ENCODE peak calls at places on chromosome 9, in ten cellular contexts. T is lower lobe of right lung; P is CD8-positive, alpha-beta memory T cell; D is mesenchymal stem cell; I is fibroblast of mammary gland; M is IMR-90; K is sigmoid colon; U is cardiac muscle cell; Q is astrocyte of the spinal cord; V is PC-3. H is an unnamed sample.

GRCh38 chr9:98370300-98370975 is 115.0 kb upstream of the TBC1D2 start:
- DNase-seq in T (no peak), P (no peak), D (no peak), I (no peak), M (no peak), K (no peak), U (no peak), Q (no peak), V (no peak), H (no peak)

GRCh38 chr9:72443855-72444254 is 77.6 kb upstream of the TMC1 start:
- DNase-seq in T (no peak), P (peak), D (peak), I (peak), M (no peak), K (no peak), U (no peak), Q (no peak), V (peak), H (no peak)

GRCh38 chr9:95505676-95506437 is 10.9 kb downstream of the PTCH1 start:
- DNase-seq in T (no peak), P (peak), D (peak), I (peak), M (peak), K (peak), U (peak), Q (peak), V (peak), H (peak)

GRCh38 chr9:20651926-20652325 is 29.6 kb upstream of the MLLT3 start:
- DNase-seq in T (no peak), P (no peak), D (no peak), I (no peak), M (no peak), K (no peak), U (no peak), Q (no peak), V (no peak), H (no peak)

GRCh38 chr9:92728831-92729734 is 35.5 kb downstream of the BICD2 start:
- DNase-seq in T (no peak), P (peak), D (peak), I (peak), M (peak), K (no peak), U (no peak), Q (no peak), V (no peak), H (peak)

GRCh38 chr9:129981180-129981907 is 61.6 kb downstream of the FNBP1 start:
- DNase-seq in T (peak), P (no peak), D (peak), I (no peak), M (no peak), K (peak), U (peak), Q (no peak), V (no peak), H (peak)

GRCh38 chr9:68704804-68705635 is at the start of gene PIP5K1B:
- DNase-seq in T (peak), P (no peak), D (peak), I (peak), M (peak), K (peak), U (peak), Q (peak), V (peak), H (peak)

GRCh38 chr9:119278138-119278537 is 91.1 kb downstream of the BRINP1 start:
- DNase-seq in T (no peak), P (no peak), D (no peak), I (no peak), M (no peak), K (no peak), U (no peak), Q (no peak), V (no peak), H (no peak)

GRCh38 chr9:76891874-76892273 is 14.0 kb downstream of the PRUNE2 start:
- DNase-seq in T (no peak), P (no peak), D (no peak), I (no peak), M (no peak), K (no peak), U (no peak), Q (no peak), V (no peak), H (no peak)

GRCh38 chr9:93670208-93671029 is 94.0 kb downstream of the PHF2 start:
- DNase-seq in T (no peak), P (peak), D (peak), I (peak), M (peak), K (peak), U (peak), Q (no peak), V (no peak), H (peak)

GRCh38 chr9:34591911-34592866 is 2.7 kb upstream of the CNTFR start:
- DNase-seq in T (no peak), P (no peak), D (no peak), I (no peak), M (no peak), K (no peak), U (no peak), Q (no peak), V (no peak), H (no peak)

GRCh38 chr9:1262367-1262766 is 212.2 kb downstream of the DMRT2 start:
- DNase-seq in T (no peak), P (no peak), D (no peak), I (no peak), M (no peak), K (no peak), U (no peak), Q (no peak), V (no peak), H (no peak)

GRCh38 chr9:1269533-1270315 is 219.6 kb downstream of the DMRT2 start:
- DNase-seq in T (no peak), P (no peak), D (no peak), I (no peak), M (no peak), K (no peak), U (no peak), Q (no peak), V (no peak), H (no peak)

GRCh38 chr9:1271786-1272185 is 221.6 kb downstream of the DMRT2 start:
- DNase-seq in T (no peak), P (no peak), D (no peak), I (no peak), M (no peak), K (no peak), U (no peak), Q (no peak), V (no peak), H (no peak)

GRCh38 chr9:1267141-1267570 is 217.0 kb downstream of the DMRT2 start:
- DNase-seq in T (no peak), P (no peak), D (no peak), I (peak), M (no peak), K (no peak), U (no peak), Q (no peak), V (peak), H (no peak)

DNA sequence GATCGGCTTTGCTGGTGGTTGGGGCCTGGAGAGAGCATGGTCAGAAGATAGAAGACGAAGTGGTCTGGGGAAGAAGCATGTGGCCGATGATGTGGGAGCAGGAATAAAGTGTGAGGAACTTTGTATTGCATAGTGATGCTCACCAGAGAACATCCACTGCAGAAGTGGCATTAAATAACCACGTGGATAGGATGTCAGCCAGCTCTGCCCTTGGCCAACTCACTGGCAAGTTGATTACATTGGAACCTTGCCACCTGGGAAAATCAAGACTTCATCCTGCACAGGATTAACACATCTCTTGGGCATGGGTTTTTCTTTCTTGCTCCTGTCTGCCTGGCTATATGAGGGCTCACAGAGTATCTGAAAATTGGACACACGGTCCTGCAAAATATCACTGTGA is 217.4 kb downstream of the DMRT2 start:
- DNase-seq in T (no peak), P (no peak), D (no peak), I (no peak), M (no peak), K (no peak), U (no peak), Q (no peak), V (peak), H (no peak)
- H3K4me3 ChIP-seq in T (no peak), P (no peak), D (no peak), I (no peak), M (no peak), K (no peak), U (no peak), Q (no peak), V (no peak), H (no peak)

GRCh38 chr9:114263853-114264510 is 58.9 kb upstream of the ORM1 start:
- DNase-seq in T (no peak), P (no peak), D (peak), I (no peak), M (no peak), K (no peak), U (no peak), Q (peak), V (no peak), H (peak)
- H3K4me3 ChIP-seq in T (no peak), P (no peak), D (no peak), I (no peak), M (no peak), K (no peak), U (no peak), Q (no peak), V (no peak), H (no peak)

GRCh38 chr9:87500491-87500890 is 2.8 kb downstream of the DAPK1 start:
- DNase-seq in T (no peak), P (no peak), D (no peak), I (peak), M (no peak), K (no peak), U (no peak), Q (no peak), V (no peak), H (no peak)

GRCh38 chr9:87500894-87501656 is 3.4 kb downstream of the DAPK1 start:
- DNase-seq in T (no peak), P (no peak), D (no peak), I (no peak), M (no peak), K (no peak), U (no peak), Q (no peak), V (no peak), H (no peak)

GRCh38 chr9:87498046-87498815 is 564 bp downstream of the DAPK1 start:
- DNase-seq in T (peak), P (no peak), D (peak), I (peak), M (no peak), K (peak), U (peak), Q (peak), V (no peak), H (peak)

GRCh38 chr9:87498816-87499454 is 1.3 kb downstream of the DAPK1 start:
- DNase-seq in T (no peak), P (no peak), D (no peak), I (no peak), M (no peak), K (no peak), U (no peak), Q (no peak), V (no peak), H (no peak)

DNA sequence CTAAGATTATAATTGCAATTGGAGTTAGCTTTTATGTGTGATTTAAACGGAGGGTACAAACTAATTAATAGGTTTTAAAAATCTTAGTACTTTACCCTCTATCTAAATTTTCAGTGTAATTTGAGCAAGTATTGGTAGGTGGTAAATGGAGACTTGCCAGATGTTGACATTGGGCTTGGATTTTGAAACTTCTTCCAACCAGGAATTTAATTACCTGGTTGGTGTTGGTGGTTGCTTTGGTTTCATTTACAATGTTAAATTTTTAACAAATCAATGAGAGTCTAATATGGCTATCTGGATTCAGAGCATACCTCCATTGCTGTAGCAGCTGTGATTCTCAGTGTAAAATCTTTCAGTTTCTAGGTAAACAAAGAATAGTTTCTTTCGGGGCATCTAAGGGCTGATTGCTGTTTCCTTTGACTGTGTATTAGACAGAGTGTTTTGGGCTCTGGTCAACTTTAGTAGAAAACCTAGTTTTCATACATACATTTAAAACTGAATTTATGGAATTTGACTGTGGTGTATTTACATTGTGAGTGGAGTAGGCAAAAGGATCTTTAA is 1.9 kb downstream of the DAPK1 start:
- DNase-seq in T (no peak), P (no peak), D (no peak), I (no peak), M (no peak), K (no peak), U (no peak), Q (no peak), V (no peak), H (no peak)
- H3K4me3 ChIP-seq in T (peak), P (no peak), D (no peak), I (peak), M (no peak), K (peak), U (peak), Q (peak), V (no peak), H (peak)

GRCh38 chr9:121893787-121894186 is 199.3 kb downstream of the TTLL11 start:
- DNase-seq in T (no peak), P (no peak), D (no peak), I (no peak), M (no peak), K (no peak), U (no peak), Q (no peak), V (no peak), H (no peak)
- H3K4me3 ChIP-seq in T (no peak), P (no peak), D (no peak), I (no peak), M (no peak), K (no peak), U (no peak), Q (no peak), V (no peak), H (no peak)

GRCh38 chr9:137505421-137506140 is 44.6 kb downstream of the PNPLA7 start:
- DNase-seq in T (no peak), P (no peak), D (no peak), I (no peak), M (no peak), K (peak), U (no peak), Q (no peak), V (no peak), H (no peak)
- H3K4me3 ChIP-seq in T (no peak), P (no peak), D (no peak), I (no peak), M (no peak), K (no peak), U (no peak), Q (no peak), V (no peak), H (no peak)

DNA sequence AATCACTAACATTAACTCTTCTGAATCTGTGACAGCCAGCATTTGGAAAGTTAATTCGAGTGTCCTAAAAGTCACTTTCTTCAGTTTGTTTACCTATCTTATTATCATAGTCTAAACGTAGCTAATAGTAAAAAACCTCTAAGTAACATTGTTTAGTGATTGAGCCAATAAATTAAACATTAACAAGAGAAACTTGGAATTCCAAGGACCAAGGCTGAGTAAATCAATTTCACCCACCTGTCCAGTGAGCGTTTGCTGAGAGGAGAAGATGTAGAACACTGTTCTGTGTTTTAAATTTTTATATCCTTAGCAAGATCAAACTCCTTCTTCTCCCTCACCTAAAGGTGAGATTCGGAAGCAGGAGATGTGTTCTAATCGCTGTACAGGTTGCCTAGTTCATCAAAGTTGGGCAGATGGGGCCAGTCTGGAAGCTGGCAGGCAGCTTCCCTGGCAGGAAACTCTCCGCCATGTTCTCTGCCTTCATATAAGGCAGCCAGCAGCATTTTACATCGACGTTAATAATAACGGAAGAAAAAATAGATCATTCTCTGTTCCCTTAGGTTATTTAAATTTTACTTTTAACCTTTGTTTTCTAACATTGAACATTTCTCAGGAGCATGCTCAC is 89.2 kb downstream of the DAPK1 start:
- DNase-seq in T (no peak), P (no peak), D (no peak), I (no peak), M (no peak), K (no peak), U (no peak), Q (no peak), V (no peak), H (no peak)
- H3K4me3 ChIP-seq in T (no peak), P (no peak), D (no peak), I (no peak), M (no peak), K (no peak), U (no peak), Q (no peak), V (no peak), H (no peak)

GRCh38 chr9:137574192-137574591 is 4.5 kb downstream of the DPH7 start:
- DNase-seq in T (no peak), P (no peak), D (no peak), I (no peak), M (no peak), K (no peak), U (no peak), Q (no peak), V (no peak), H (no peak)
- H3K4me3 ChIP-seq in T (no peak), P (no peak), D (no peak), I (no peak), M (no peak), K (no peak), U (no peak), Q (no peak), V (no peak), H (no peak)

H was measured in choroid plexus epithelial cell.